ENCODE peak calls at places on chromosomes 1 and 21, in four cellular contexts. J is AG04450, X is heart left ventricle, G is heart right ventricle. O is an unnamed sample. For H3K9me3, the result is how much of the 10 kb centered on the place peaks cover.

GRCh38 chr21:36211660-36212512 is 55.3 kb downstream of the DOP1B start:
- DNase-seq in X (no peak), G (no peak), J (peak), O (no peak)

GRCh38 chr1:202088216-202088615 is 34.5 kb upstream of the GPR37L1 start:
- DNase-seq in G (no peak), J (no peak), X (no peak), O (no peak)

GRCh38 chr1:97093742-97094141 is 372.2 kb downstream of the PTBP2 start:
- DNase-seq in J (peak), G (no peak), X (no peak), O (no peak)

GRCh38 chr1:179366093-179366800 is 476 bp downstream of the AXDND1 start:
- DNase-seq in J (no peak), X (no peak), G (no peak), O (no peak)

GRCh38 chr1:161843156-161843555 is 77.0 kb downstream of the ATF6 start:
- DNase-seq in J (no peak), X (no peak), G (no peak), O (no peak)

GRCh38 chr1:38991638-38992449 is 768 bp downstream of the AKIRIN1 start:
- DNase-seq in G (peak), X (peak), J (no peak), O (peak)

GRCh38 chr1:51910182-51910581 is 31.7 kb upstream of the NRDC start:
- DNase-seq in X (no peak), G (no peak), J (no peak), O (no peak)

GRCh38 chr1:230713915-230714764 is at the start of gene AGT:
- DNase-seq in X (peak), G (peak), J (peak), O (no peak)

GRCh38 chr1:238592586-238592985 is 701.9 kb upstream of the ZP4 start:
- DNase-seq in J (no peak), X (no peak), G (no peak), O (no peak)

GRCh38 chr1:41900611-41901444 is 17.9 kb downstream of the HIVEP3 start:
- DNase-seq in X (no peak), J (no peak), G (no peak), O (no peak)

GRCh38 chr1:53959664-53960250 is 13.6 kb downstream of the LRRC42 start:
- DNase-seq in X (no peak), G (no peak), J (no peak), O (no peak)

GRCh38 chr1:170593173-170593572 is 61.2 kb downstream of the GORAB start:
- DNase-seq in X (no peak), G (no peak), J (no peak), O (no peak)

GRCh38 chr1:63448741-63449140 is 74.3 kb downstream of the ITGB3BP start:
- DNase-seq in X (no peak), G (no peak), J (no peak), O (no peak)

GRCh38 chr1:200659269-200659668 is 10.4 kb downstream of the DDX59 start:
- DNase-seq in X (no peak), G (no peak), J (peak), O (no peak)

GRCh38 chr1:34865573-34865972 is 6.0 kb upstream of the SMIM12 start:
- DNase-seq in J (no peak), G (no peak), X (no peak), O (no peak)

GRCh38 chr1:239386453-239387303 is at the start of gene CHRM3:
- DNase-seq in X (peak), G (peak), J (no peak), O (peak)

GRCh38 chr1:218498061-218498938 is 153.2 kb downstream of the TGFB2 start:
- DNase-seq in X (no peak), J (no peak), G (no peak), O (no peak)

GRCh38 chr1:61253059-61253735 is 170.8 kb downstream of the NFIA start:
- DNase-seq in G (peak), J (no peak), X (no peak), O (peak)

GRCh38 chr1:108199231-108199657 is 899 bp downstream of the SLC25A24 start:
- DNase-seq in X (no peak), J (no peak), G (peak), O (no peak)

GRCh38 chr1:15751739-15752138 is 6.9 kb upstream of the FBLIM1 start:
- DNase-seq in J (no peak), X (no peak), G (no peak), O (no peak)

GRCh38 chr1:23423415-23424170 is 955 bp downstream of the TCEA3 start:
- DNase-seq in X (no peak), J (no peak), G (no peak), O (peak)

GRCh38 chr1:19137158-19137557 is 72.9 kb downstream of the UBR4 start:
- DNase-seq in X (no peak), J (no peak), G (no peak), O (no peak)

GRCh38 chr1:87804128-87804527 is 475.4 kb downstream of the LMO4 start:
- DNase-seq in G (no peak), X (no peak), J (no peak), O (no peak)

GRCh38 chr1:204356997-204357396 is 2.7 kb downstream of the PLEKHA6 start:
- DNase-seq in X (no peak), J (no peak), G (no peak), O (no peak)

GRCh38 chr1:24472527-24473251 is 29.9 kb upstream of the RCAN3 start:
- DNase-seq in J (no peak), G (no peak), X (no peak), O (no peak)

GRCh38 chr1:78814176-78814575 is 164.5 kb downstream of the IFI44 start:
- DNase-seq in J (no peak), X (no peak), G (no peak), O (no peak)

GRCh38 chr1:107547363-107548155 is 406.7 kb downstream of the NTNG1 start:
- DNase-seq in J (no peak), X (no peak), G (no peak), O (no peak)

DNA sequence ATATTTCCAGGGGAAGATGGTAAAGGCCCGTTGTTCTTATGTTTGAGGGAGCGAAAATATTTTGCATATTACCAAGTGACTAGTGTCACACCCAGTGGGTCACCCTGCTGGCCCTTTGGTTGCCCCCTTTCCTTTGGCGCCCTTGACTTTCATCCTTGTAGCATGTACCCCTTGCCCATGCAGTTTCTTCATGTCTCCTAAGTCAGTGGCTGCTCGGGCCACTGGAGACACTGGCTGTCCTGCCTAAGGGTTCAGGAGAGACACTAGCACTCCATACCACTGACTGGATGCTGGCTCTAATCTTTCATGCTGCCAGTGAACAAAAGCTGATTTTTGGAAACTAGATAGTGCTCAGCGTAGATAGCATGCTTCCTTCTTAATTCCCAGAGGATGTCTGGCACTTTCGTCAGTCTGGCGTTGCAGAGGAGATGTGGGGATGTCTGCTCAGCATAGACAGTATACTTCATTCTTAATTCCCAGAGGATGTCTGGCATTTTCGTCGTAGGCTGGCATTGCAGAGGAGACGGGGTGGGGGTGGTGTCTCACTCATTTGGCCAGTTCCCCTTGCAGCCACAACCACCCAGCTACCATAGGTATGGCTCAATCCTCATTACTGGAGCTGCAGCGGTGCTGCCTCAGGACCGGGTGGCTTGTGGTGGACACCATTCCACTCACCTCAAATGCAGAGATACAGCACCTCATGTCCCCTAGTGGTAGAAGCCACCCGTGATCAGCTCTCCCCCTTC is 770.9 kb upstream of the TPTE start:
- DNase-seq in X (no peak), J (no peak), G (no peak), O (no peak)
- H3K9me3 ChIP-seq in X (under half), J (half or more), G (half or more), O (under half)

GRCh38 chr21:27021801-27022200 is 54.9 kb upstream of the ADAMTS5 start:
- DNase-seq in X (no peak), G (no peak), J (no peak), O (no peak)

GRCh38 chr21:27017251-27017650 is 50.4 kb upstream of the ADAMTS5 start:
- DNase-seq in J (no peak), X (no peak), G (no peak), O (no peak)

GRCh38 chr21:27023186-27023585 is 56.3 kb upstream of the ADAMTS5 start:
- DNase-seq in X (no peak), J (no peak), G (no peak), O (no peak)

GRCh38 chr21:27024316-27024715 is 57.4 kb upstream of the ADAMTS5 start:
- DNase-seq in J (no peak), G (no peak), X (no peak), O (no peak)

DNA sequence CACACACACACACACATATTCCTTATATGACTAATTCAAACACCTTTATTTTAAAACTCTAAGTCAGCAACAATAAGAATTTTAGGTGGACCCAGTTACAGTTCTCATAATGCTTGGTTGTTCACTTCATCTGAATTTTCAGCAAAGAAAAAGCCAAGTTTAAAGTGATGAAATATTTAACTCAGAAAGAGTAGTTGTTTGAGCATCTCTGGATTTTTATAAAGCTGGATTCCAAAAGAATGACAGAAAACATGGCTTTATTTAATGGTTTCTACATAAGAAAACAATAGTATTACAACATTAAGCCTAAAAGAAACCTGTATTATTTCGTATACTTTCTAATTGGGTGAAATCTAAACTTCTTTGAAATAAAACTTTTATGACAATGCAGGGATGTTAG is 54.2 kb upstream of the ADAMTS5 start:
- DNase-seq in J (no peak), G (no peak), X (no peak), O (no peak)
- H3K9me3 ChIP-seq in J (under half), G (under half), X (under half), O (under half)

DNA sequence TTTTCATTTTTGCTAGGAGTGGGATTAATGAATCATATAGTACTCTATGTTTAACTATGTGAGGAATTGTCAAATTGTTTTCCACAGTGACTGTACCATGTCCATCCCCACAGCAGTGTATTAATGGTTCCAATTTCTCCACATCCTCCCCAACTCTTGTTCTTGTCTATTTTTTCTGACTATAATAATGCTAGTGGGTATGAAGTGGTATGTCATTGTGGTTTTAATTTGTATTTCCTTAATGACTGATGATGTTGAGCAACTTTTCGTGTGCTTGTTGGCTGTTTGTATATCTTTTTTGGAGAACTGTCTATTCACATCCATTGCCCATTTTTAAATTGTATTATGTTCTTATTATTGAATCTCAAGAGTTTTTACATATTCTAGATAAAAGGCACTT is 10.0 kb upstream of the KPRP start:
- DNase-seq in X (no peak), G (no peak), J (no peak), O (no peak)
- H3K9me3 ChIP-seq in X (under half), G (under half), J (under half), O (under half)

DNA sequence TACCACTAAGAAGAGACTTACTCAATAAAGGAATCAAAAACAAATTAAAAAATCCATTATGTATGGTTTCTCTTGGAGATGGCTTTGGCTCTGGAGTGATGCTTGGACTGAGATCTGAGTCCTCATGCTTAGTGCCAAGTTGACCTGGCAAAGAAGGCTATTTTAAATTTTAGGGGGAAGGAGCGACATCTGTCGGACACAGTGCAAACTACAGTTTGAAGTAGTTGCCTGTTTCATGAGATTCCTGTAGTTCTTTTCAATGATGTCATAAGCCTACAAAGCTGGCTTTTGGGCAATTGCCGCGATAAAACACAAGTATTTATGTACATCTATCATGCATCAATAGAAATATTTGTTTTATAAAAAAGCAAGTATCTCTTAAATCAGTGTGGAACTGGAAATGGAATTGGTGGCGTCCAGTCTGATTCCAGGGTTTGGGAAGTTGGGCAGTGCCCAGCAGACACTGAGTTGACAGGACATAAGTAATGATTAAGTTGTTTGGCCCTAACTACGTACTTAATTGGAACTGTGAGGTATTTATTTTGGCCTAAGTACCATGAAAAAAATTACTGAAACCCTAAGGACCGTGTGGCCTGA is 50.0 kb downstream of the TBCE start:
- DNase-seq in X (no peak), G (peak), J (peak), O (no peak)
- H3K9me3 ChIP-seq in X (under half), G (under half), J (under half), O (under half)

O was measured in lower lobe of right lung.